ENCODE peak calls at places on chromosomes 3 and 15, in six cellular contexts. One of them, this sample, is unnamed.
A peak's percentile ranks its signal among the peaks of the same experiment; 100 is the strongest.

GRCh38 chr3:129413687-129414506 is 14.5 kb downstream of the EFCAB12 start:
- DNase-seq in PC-3: peak; percentile 78
- DNase-seq in naive thymus-derived CD4-positive, alpha-beta T cell: no peak
- DNase-seq in right atrium auricular region: no peak
- DNase-seq in Peyer's patch: no peak
- DNase-seq in left ventricle myocardium inferior: no peak
- DNase-seq in this sample: no peak

GRCh38 chr3:107765524-107765923 is 242.8 kb downstream of the BBX start:
- DNase-seq in Peyer's patch: no peak
- DNase-seq in PC-3: no peak
- DNase-seq in left ventricle myocardium inferior: no peak
- DNase-seq in right atrium auricular region: no peak
- DNase-seq in naive thymus-derived CD4-positive, alpha-beta T cell: no peak
- DNase-seq in this sample: no peak

GRCh38 chr3:197487911-197488391 is 67.8 kb downstream of the BDH1 start:
- DNase-seq in Peyer's patch: no peak
- DNase-seq in right atrium auricular region: peak; percentile 61
- DNase-seq in left ventricle myocardium inferior: peak; percentile 50
- DNase-seq in naive thymus-derived CD4-positive, alpha-beta T cell: no peak
- DNase-seq in PC-3: peak; percentile 94
- DNase-seq in this sample: no peak

GRCh38 chr3:145953316-145953715 is 207.7 kb downstream of the PLOD2 start:
- DNase-seq in left ventricle myocardium inferior: no peak
- DNase-seq in naive thymus-derived CD4-positive, alpha-beta T cell: no peak
- DNase-seq in Peyer's patch: no peak
- DNase-seq in PC-3: no peak
- DNase-seq in right atrium auricular region: no peak
- DNase-seq in this sample: no peak

GRCh38 chr3:146382386-146382785 is 87.0 kb downstream of the PLSCR2 start:
- DNase-seq in naive thymus-derived CD4-positive, alpha-beta T cell: no peak
- DNase-seq in Peyer's patch: no peak
- DNase-seq in PC-3: peak; percentile 61
- DNase-seq in left ventricle myocardium inferior: no peak
- DNase-seq in right atrium auricular region: no peak
- DNase-seq in this sample: no peak

GRCh38 chr15:35445891-35446290 is 100.1 kb downstream of the DPH6 start:
- DNase-seq in left ventricle myocardium inferior: no peak
- DNase-seq in right atrium auricular region: no peak
- DNase-seq in Peyer's patch: no peak
- DNase-seq in naive thymus-derived CD4-positive, alpha-beta T cell: no peak
- DNase-seq in PC-3: peak; percentile 73
- DNase-seq in this sample: no peak

GRCh38 chr3:12280333-12280732 is 8.5 kb upstream of the PPARG start:
- DNase-seq in Peyer's patch: no peak
- DNase-seq in right atrium auricular region: no peak
- DNase-seq in naive thymus-derived CD4-positive, alpha-beta T cell: no peak
- DNase-seq in left ventricle myocardium inferior: no peak
- DNase-seq in PC-3: no peak
- DNase-seq in this sample: no peak

GRCh38 chr3:190701096-190701532 is 161.4 kb downstream of the GMNC start:
- DNase-seq in Peyer's patch: no peak
- DNase-seq in left ventricle myocardium inferior: peak; percentile 19
- DNase-seq in PC-3: peak; percentile 87
- DNase-seq in right atrium auricular region: no peak
- DNase-seq in naive thymus-derived CD4-positive, alpha-beta T cell: no peak
- DNase-seq in this sample: peak; percentile 58

GRCh38 chr3:162353414-162353813 is 856.8 kb downstream of the OTOL1 start:
- DNase-seq in naive thymus-derived CD4-positive, alpha-beta T cell: no peak
- DNase-seq in left ventricle myocardium inferior: no peak
- DNase-seq in right atrium auricular region: no peak
- DNase-seq in PC-3: no peak
- DNase-seq in Peyer's patch: no peak
- DNase-seq in this sample: no peak

GRCh38 chr3:106913966-106914365 is 463.3 kb upstream of the CCDC54 start:
- DNase-seq in PC-3: no peak
- DNase-seq in naive thymus-derived CD4-positive, alpha-beta T cell: no peak
- DNase-seq in left ventricle myocardium inferior: no peak
- DNase-seq in right atrium auricular region: no peak
- DNase-seq in Peyer's patch: no peak
- DNase-seq in this sample: no peak

GRCh38 chr15:98727115-98728040 is 79.0 kb downstream of the IGF1R start:
- DNase-seq in Peyer's patch: peak; percentile 36
- DNase-seq in naive thymus-derived CD4-positive, alpha-beta T cell: no peak
- DNase-seq in left ventricle myocardium inferior: peak; percentile 86
- DNase-seq in PC-3: peak; percentile 95
- DNase-seq in right atrium auricular region: peak; percentile 96
- DNase-seq in this sample: peak; percentile 81

GRCh38 chr3:192220915-192221314 is 506.4 kb downstream of the FGF12 start:
- DNase-seq in PC-3: no peak
- DNase-seq in left ventricle myocardium inferior: no peak
- DNase-seq in Peyer's patch: no peak
- DNase-seq in naive thymus-derived CD4-positive, alpha-beta T cell: no peak
- DNase-seq in right atrium auricular region: no peak
- DNase-seq in this sample: no peak

GRCh38 chr15:60967728-60968127 is 261.4 kb downstream of the RORA start:
- DNase-seq in Peyer's patch: no peak
- DNase-seq in left ventricle myocardium inferior: no peak
- DNase-seq in naive thymus-derived CD4-positive, alpha-beta T cell: no peak
- DNase-seq in PC-3: no peak
- DNase-seq in right atrium auricular region: no peak
- DNase-seq in this sample: no peak

GRCh38 chr3:58691997-58692396 is 25.4 kb upstream of the FAM3D start:
- DNase-seq in left ventricle myocardium inferior: no peak
- DNase-seq in right atrium auricular region: no peak
- DNase-seq in Peyer's patch: no peak
- DNase-seq in naive thymus-derived CD4-positive, alpha-beta T cell: no peak
- DNase-seq in PC-3: peak; percentile 38
- DNase-seq in this sample: no peak
- H3K9me3 ChIP-seq in left ventricle myocardium inferior: peaks cover 32% of the 10 kb centered on the region
- H3K9me3 ChIP-seq in right atrium auricular region: peaks cover 13% of the 10 kb centered on the region
- H3K9me3 ChIP-seq in Peyer's patch: no peaks in the 10 kb centered on the region
- H3K9me3 ChIP-seq in naive thymus-derived CD4-positive, alpha-beta T cell: no peaks in the 10 kb centered on the region
- H3K9me3 ChIP-seq in PC-3: peaks cover 25% of the 10 kb centered on the region
- H3K9me3 ChIP-seq in this sample: peaks cover 3% of the 10 kb centered on the region

DNA sequence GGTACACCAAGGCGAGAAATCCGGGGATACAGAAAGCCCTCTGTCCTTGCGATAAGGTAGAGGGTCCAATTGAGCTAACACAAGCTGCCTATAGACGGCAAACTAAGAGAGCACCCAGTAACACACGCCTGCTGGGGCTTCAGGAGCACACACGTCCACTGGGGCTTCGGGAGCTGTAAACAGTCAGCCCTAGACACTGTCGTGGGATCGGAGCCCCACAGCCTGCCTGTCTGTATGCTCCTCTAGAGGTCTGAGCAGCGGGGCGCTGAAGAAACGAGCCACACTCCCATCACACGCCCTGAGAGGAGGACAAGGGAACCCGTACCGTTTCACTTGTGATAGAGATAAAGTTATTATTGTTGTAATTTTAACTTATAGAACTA is 486 bp downstream of the SAMMSON start:
- DNase-seq in left ventricle myocardium inferior: no peak
- DNase-seq in Peyer's patch: no peak
- DNase-seq in PC-3: no peak
- DNase-seq in right atrium auricular region: no peak
- DNase-seq in naive thymus-derived CD4-positive, alpha-beta T cell: no peak
- DNase-seq in this sample: no peak
- H3K27ac ChIP-seq in left ventricle myocardium inferior: no peak overlapping the region
- H3K27ac ChIP-seq in Peyer's patch: peak overlapping the region; percentile 53
- H3K27ac ChIP-seq in PC-3: no peak overlapping the region
- H3K27ac ChIP-seq in right atrium auricular region: no peak overlapping the region
- H3K27ac ChIP-seq in naive thymus-derived CD4-positive, alpha-beta T cell: no peak overlapping the region
- H3K27ac ChIP-seq in this sample: no peak overlapping the region

DNA sequence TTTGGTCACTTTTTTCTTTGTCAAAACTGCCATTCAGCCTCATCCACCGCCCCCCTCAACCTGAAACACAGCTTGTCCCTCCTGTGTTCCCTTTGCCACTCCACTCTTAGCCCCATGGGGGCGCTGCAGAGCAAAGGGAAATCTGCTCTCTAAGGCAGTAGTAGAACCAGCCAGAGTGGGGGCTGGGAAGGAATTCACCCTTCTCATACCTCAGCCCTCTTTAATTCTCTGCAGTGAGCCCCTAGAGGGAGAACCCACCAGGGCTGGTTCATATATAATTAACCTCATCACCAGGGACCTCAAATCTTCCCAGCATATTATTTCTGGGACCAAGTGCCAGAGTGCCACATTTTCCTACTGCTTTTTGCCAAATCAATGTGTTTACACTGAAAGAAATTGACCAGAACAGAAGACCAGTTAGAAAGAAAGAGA is 2.8 kb upstream of the BCL6 start:
- DNase-seq in naive thymus-derived CD4-positive, alpha-beta T cell: peak; percentile 92
- DNase-seq in right atrium auricular region: peak; percentile 96
- DNase-seq in Peyer's patch: peak; percentile 93
- DNase-seq in PC-3: peak; percentile 96
- DNase-seq in left ventricle myocardium inferior: peak; percentile 92
- DNase-seq in this sample: peak; percentile 92
- H3K4me3 ChIP-seq in naive thymus-derived CD4-positive, alpha-beta T cell: no peak overlapping the region
- H3K4me3 ChIP-seq in right atrium auricular region: no peak overlapping the region
- H3K4me3 ChIP-seq in Peyer's patch: no peak overlapping the region
- H3K4me3 ChIP-seq in PC-3: no peak overlapping the region
- H3K4me3 ChIP-seq in left ventricle myocardium inferior: peak overlapping the region; percentile 88
- H3K4me3 ChIP-seq in this sample: no peak overlapping the region

DNA sequence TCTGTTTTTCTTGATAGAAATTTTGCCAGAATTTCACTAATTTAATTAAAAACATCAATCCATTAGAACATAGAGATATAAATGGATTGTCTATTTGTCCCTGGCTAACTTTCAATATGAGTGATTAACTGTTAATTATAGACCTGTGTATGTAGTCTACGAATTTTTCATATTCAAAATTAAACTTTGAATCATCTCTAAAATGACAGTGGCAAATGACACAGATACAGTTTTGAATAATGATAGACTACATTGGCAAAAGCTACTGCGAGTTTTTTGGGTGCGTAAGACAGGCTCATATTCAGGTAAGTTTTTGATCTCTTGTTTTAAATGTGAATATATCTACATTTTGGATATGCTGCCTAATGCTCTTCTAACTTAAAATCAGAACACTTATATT is 86.0 kb upstream of the TBC1D5 start:
- DNase-seq in right atrium auricular region: no peak
- DNase-seq in naive thymus-derived CD4-positive, alpha-beta T cell: no peak
- DNase-seq in Peyer's patch: no peak
- DNase-seq in left ventricle myocardium inferior: no peak
- DNase-seq in PC-3: no peak
- DNase-seq in this sample: no peak
- H3K9me3 ChIP-seq in right atrium auricular region: no peaks in the 10 kb centered on the region
- H3K9me3 ChIP-seq in naive thymus-derived CD4-positive, alpha-beta T cell: no peaks in the 10 kb centered on the region
- H3K9me3 ChIP-seq in Peyer's patch: no peaks in the 10 kb centered on the region
- H3K9me3 ChIP-seq in left ventricle myocardium inferior: no peaks in the 10 kb centered on the region
- H3K9me3 ChIP-seq in PC-3: no peaks in the 10 kb centered on the region
- H3K9me3 ChIP-seq in this sample: no peaks in the 10 kb centered on the region

DNA sequence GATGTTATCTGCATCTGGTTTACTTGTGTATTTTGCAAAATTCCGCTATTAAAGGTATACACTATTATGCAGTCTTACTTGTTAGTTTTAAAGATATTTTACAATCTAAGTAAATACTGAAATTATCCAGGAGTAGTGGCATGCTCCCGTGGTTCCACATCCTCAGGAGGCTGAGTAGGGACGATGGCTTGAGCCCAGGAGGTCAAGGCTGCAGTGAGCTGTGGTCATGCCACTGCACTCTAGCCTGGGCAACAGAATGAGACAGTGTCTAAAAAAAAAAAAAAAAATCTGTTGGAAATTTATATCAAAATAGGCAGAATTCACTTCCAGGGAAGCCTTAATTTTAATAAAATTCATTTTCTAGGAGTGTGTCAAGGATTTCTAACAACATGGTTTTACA is 27.7 kb upstream of the HYKK start:
- DNase-seq in naive thymus-derived CD4-positive, alpha-beta T cell: no peak
- DNase-seq in left ventricle myocardium inferior: no peak
- DNase-seq in Peyer's patch: no peak
- DNase-seq in PC-3: no peak
- DNase-seq in right atrium auricular region: no peak
- DNase-seq in this sample: no peak
- H3K27ac ChIP-seq in naive thymus-derived CD4-positive, alpha-beta T cell: no peak overlapping the region
- H3K27ac ChIP-seq in left ventricle myocardium inferior: no peak overlapping the region
- H3K27ac ChIP-seq in Peyer's patch: no peak overlapping the region
- H3K27ac ChIP-seq in PC-3: no peak overlapping the region
- H3K27ac ChIP-seq in right atrium auricular region: no peak overlapping the region
- H3K27ac ChIP-seq in this sample: no peak overlapping the region

GRCh38 chr3:13598926-13599886 is 50.3 kb downstream of the FBLN2 start:
- DNase-seq in left ventricle myocardium inferior: no peak
- DNase-seq in PC-3: peak; percentile 73
- DNase-seq in Peyer's patch: no peak
- DNase-seq in right atrium auricular region: no peak
- DNase-seq in naive thymus-derived CD4-positive, alpha-beta T cell: no peak
- DNase-seq in this sample: peak; percentile 90
- H3K4me3 ChIP-seq in left ventricle myocardium inferior: no peak overlapping the region
- H3K4me3 ChIP-seq in PC-3: no peak overlapping the region
- H3K4me3 ChIP-seq in Peyer's patch: no peak overlapping the region
- H3K4me3 ChIP-seq in right atrium auricular region: no peak overlapping the region
- H3K4me3 ChIP-seq in naive thymus-derived CD4-positive, alpha-beta T cell: no peak overlapping the region
- H3K4me3 ChIP-seq in this sample: no peak overlapping the region

DNA sequence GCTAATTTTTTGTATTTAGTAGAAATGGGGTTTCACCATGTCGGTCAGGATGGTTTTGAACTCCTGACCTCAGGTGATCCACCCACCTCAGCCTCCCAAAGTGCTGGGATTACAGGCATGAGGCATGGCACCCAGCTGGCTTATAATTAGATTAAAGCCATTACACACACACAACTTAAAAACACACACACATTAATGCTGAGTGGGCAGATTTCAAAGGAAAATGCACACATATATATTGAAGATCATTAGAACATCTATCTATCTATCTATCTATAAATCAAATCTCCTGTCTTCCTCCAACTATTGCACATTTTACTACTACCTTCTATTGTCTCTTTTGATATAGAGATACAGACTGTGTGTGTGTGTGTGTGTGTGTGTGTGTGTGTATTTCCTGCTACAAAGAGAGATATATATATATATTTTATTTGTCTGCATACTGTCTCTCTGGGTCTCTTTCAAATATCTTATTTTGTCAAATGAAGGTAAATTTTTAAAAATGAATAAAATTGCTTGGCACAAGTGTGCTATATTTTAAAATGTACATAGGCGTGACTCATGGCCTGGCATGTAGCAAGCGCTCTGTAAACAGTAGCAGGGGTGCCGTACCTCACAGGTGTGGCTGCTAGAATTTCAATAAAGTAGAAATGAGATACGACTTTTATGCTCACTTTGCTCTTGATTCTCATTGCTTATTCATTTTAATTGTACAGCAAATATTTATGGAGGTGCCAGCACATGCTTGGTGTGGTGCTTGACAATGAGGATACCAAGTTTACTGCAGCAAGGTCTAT is 655.8 kb downstream of the AGBL1 start:
- DNase-seq in PC-3: peak; percentile 64
- DNase-seq in left ventricle myocardium inferior: no peak
- DNase-seq in naive thymus-derived CD4-positive, alpha-beta T cell: no peak
- DNase-seq in right atrium auricular region: no peak
- DNase-seq in Peyer's patch: no peak
- DNase-seq in this sample: no peak
- H3K9me3 ChIP-seq in PC-3: no peaks in the 10 kb centered on the region
- H3K9me3 ChIP-seq in left ventricle myocardium inferior: peaks cover 7% of the 10 kb centered on the region
- H3K9me3 ChIP-seq in naive thymus-derived CD4-positive, alpha-beta T cell: no peaks in the 10 kb centered on the region
- H3K9me3 ChIP-seq in right atrium auricular region: no peaks in the 10 kb centered on the region
- H3K9me3 ChIP-seq in Peyer's patch: no peaks in the 10 kb centered on the region
- H3K9me3 ChIP-seq in this sample: no peaks in the 10 kb centered on the region